ENCODE peak calls at places on chromosome 9, in nine cellular contexts. K is GM23248; B is stimulated activated naive CD4-positive, alpha-beta T cell treated with Interleukin-2 at 50 U/mL for 16 hours; Q is activated T-cell treated with anti-CD3 and anti-CD28 coated beads for 1 hour; C is ovary; W is IMR-90; Z is caudate nucleus; A is stimulated activated CD8-positive, alpha-beta memory T cell treated with anti-CD3 and anti-CD28 coated beads, Interleukin-7, amount 100 ng/mL, for 24 hours; Y is GM12865. G is an unnamed sample.

GRCh38 chr9:108552459-108553040 is 303.2 kb downstream of the ACTL7B start:
- DNase-seq in C (no peak), K (no peak), Q (no peak), A (no peak), Y (no peak), W (peak), B (no peak), Z (no peak), G (peak)

GRCh38 chr9:124137009-124137943 is 120.5 kb upstream of the NEK6 start:
- DNase-seq in C (no peak), A (no peak), B (no peak), Z (no peak), Q (no peak), Y (peak), K (peak), W (peak), G (no peak)

GRCh38 chr9:137316012-137316981 is 14.2 kb upstream of the NRARP start:
- DNase-seq in Q (no peak), C (peak), B (no peak), K (peak), Y (peak), A (no peak), W (no peak), Z (no peak), G (peak)

GRCh38 chr9:117523531-117524153 is 108.8 kb upstream of the ASTN2 start:
- DNase-seq in B (no peak), Q (no peak), K (no peak), Z (no peak), C (no peak), A (no peak), W (no peak), Y (no peak), G (no peak)

GRCh38 chr9:70589571-70590263 is 175.3 kb upstream of the KLF9 start:
- DNase-seq in B (no peak), W (peak), K (peak), C (no peak), Q (no peak), Y (no peak), Z (no peak), A (no peak), G (no peak)

GRCh38 chr9:97672403-97672802 is 24.7 kb downstream of the XPA start:
- DNase-seq in Z (no peak), C (no peak), Y (no peak), Q (no peak), K (no peak), W (no peak), B (no peak), A (no peak), G (no peak)

GRCh38 chr9:132319421-132320110 is 35.2 kb downstream of the SETX start:
- DNase-seq in Y (no peak), A (no peak), Z (no peak), C (no peak), B (no peak), K (no peak), W (no peak), Q (no peak), G (no peak)

GRCh38 chr9:22416692-22417060 is 29.9 kb upstream of the DMRTA1 start:
- DNase-seq in A (no peak), Q (no peak), K (peak), B (no peak), Z (no peak), C (no peak), Y (no peak), W (no peak), G (peak)

GRCh38 chr9:8284835-8285234 is 485.3 kb upstream of the DMAC1 start:
- DNase-seq in W (no peak), Q (no peak), Y (no peak), B (no peak), C (no peak), Z (no peak), A (no peak), K (no peak), G (no peak)

GRCh38 chr9:137602661-137603060 is 2.8 kb upstream of the ARRDC1 start:
- DNase-seq in W (no peak), Q (no peak), A (no peak), C (no peak), Z (no peak), Y (no peak), K (no peak), B (no peak), G (no peak)

GRCh38 chr9:114995681-114996221 is 65.4 kb upstream of the TNFSF8 start:
- DNase-seq in Q (no peak), K (no peak), W (no peak), A (no peak), Y (no peak), Z (no peak), B (no peak), C (no peak), G (no peak)

GRCh38 chr9:135890896-135891631 is 16.3 kb downstream of the CAMSAP1 start:
- DNase-seq in K (no peak), W (no peak), C (no peak), Q (no peak), A (no peak), Z (no peak), Y (no peak), B (no peak), G (peak)

GRCh38 chr9:137787376-137787775 is 90.2 kb upstream of the CACNA1B start:
- DNase-seq in A (no peak), Z (no peak), W (no peak), B (no peak), C (no peak), Y (no peak), K (no peak), Q (no peak), G (no peak)

GRCh38 chr9:96551403-96551802 is 68.2 kb downstream of the CDC14B start:
- DNase-seq in A (no peak), K (no peak), C (no peak), Q (no peak), Y (no peak), W (no peak), Z (no peak), B (no peak), G (no peak)

GRCh38 chr9:99814359-99814758 is 7.3 kb upstream of the NR4A3 start:
- DNase-seq in A (no peak), C (no peak), W (no peak), Z (no peak), B (no peak), Y (no peak), K (no peak), Q (no peak), G (no peak)

GRCh38 chr9:134335095-134335489 is 8.8 kb downstream of the RXRA start:
- DNase-seq in Y (no peak), Z (no peak), B (no peak), A (no peak), C (no peak), Q (no peak), K (peak), W (peak), G (peak)

GRCh38 chr9:112332977-112333638 is at the start of gene PTBP3:
- DNase-seq in Y (peak), C (peak), Q (peak), B (peak), K (peak), A (peak), W (peak), Z (peak), G (peak)

GRCh38 chr9:99249619-99250018 is 27.5 kb downstream of the SEC61B start:
- DNase-seq in W (no peak), K (peak), B (no peak), C (no peak), Z (no peak), Y (peak), A (no peak), Q (no peak), G (no peak)

GRCh38 chr9:36316629-36317317 is 58.5 kb upstream of the GNE start:
- DNase-seq in K (no peak), Q (no peak), C (no peak), A (no peak), W (no peak), Y (no peak), B (no peak), Z (peak), G (no peak)

GRCh38 chr9:73558471-73558870 is 406.8 kb downstream of the ANXA1 start:
- DNase-seq in K (no peak), Y (no peak), B (no peak), A (no peak), Z (no peak), Q (no peak), W (no peak), C (no peak), G (no peak)

GRCh38 chr9:113682297-113682771 is 193.8 kb upstream of the ZNF618 start:
- DNase-seq in Z (peak), W (peak), Q (peak), A (peak), K (peak), C (peak), Y (peak), B (peak), G (peak)

G was measured in epithelial cell of esophagus.